ENCODE peak calls at places on chromosome 6, in five cellular contexts. O is WERI-Rb-1, E is PC-3, K is GM23248, Q is mesendoderm. Y is an unnamed sample. For H3K27me3, the result is how much of the 10 kb centered on the place peaks cover.

GRCh38 chr6:168713839-168714238 is 272.9 kb downstream of the SMOC2 start:
- DNase-seq in E (peak), Q (peak), O (peak), K (peak), Y (peak)

GRCh38 chr6:140155727-140156126 is 781.3 kb upstream of the CITED2 start:
- DNase-seq in E (no peak), K (no peak), Q (no peak), O (no peak), Y (no peak)

GRCh38 chr6:63465750-63466149 is 106.5 kb upstream of the LOC128125822 start:
- DNase-seq in K (no peak), E (peak), Q (no peak), O (no peak), Y (no peak)

GRCh38 chr6:15501806-15502450 is 160.9 kb downstream of the DTNBP1 start:
- DNase-seq in Q (no peak), E (peak), O (no peak), K (peak), Y (peak)

GRCh38 chr6:37454420-37455125 is 21.6 kb downstream of the CMTR1 start:
- DNase-seq in O (no peak), K (peak), Q (no peak), E (no peak), Y (no peak)

GRCh38 chr6:134630468-134631180 is 312.7 kb upstream of the SGK1 start:
- DNase-seq in O (no peak), Q (no peak), E (no peak), K (no peak), Y (no peak)

GRCh38 chr6:16146028-16146427 is 17.1 kb downstream of the MYLIP start:
- DNase-seq in Q (no peak), E (peak), K (peak), O (no peak), Y (no peak)

GRCh38 chr6:104682722-104683643 is 176.7 kb downstream of the HACE1 start:
- DNase-seq in Q (peak), E (peak), O (peak), K (peak), Y (peak)

GRCh38 chr6:39922821-39923220 is 11.4 kb downstream of the MOCS1 start:
- DNase-seq in O (no peak), E (no peak), Q (no peak), K (no peak), Y (no peak)

GRCh38 chr6:56961151-56961550 is 6.2 kb downstream of the BEND6 start:
- DNase-seq in E (peak), Q (peak), O (no peak), K (peak), Y (no peak)

GRCh38 chr6:42450314-42451145 is 1.2 kb downstream of the TRERF1 start:
- DNase-seq in O (peak), E (peak), K (peak), Q (peak), Y (no peak)

GRCh38 chr6:42451146-42451594 is 556 bp downstream of the TRERF1 start:
- DNase-seq in E (no peak), O (no peak), Q (no peak), K (peak), Y (no peak)

GRCh38 chr6:42448391-42448790 is 3.3 kb downstream of the TRERF1 start:
- DNase-seq in O (no peak), Q (no peak), K (no peak), E (no peak), Y (no peak)

GRCh38 chr6:42448906-42449659 is 2.6 kb downstream of the TRERF1 start:
- DNase-seq in O (no peak), K (no peak), E (peak), Q (no peak), Y (no peak)

GRCh38 chr6:42449917-42450313 is 1.8 kb downstream of the TRERF1 start:
- DNase-seq in K (peak), E (peak), Q (peak), O (no peak), Y (no peak)
- H3K27ac ChIP-seq in K (peak), E (peak), Q (no peak), O (no peak), Y (no peak)

DNA sequence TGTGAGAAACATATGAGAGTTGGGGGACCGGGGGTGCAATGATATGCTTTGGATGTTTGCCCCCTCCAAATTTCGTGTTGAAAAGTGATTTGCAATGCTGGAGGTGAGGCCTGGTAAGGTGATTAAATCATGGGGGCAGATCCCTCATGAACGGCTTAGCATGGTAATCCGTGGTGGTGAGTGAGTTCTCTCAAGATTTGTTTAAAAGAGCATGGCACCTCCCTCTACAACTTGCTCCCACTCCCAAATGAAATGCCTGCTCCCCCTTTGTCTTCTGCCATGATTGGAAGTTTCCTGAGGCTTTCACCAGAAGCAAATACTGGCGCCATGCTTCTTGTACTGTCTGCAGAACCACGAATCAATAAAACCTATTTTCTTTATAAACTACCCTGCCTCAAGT is 2.5 kb downstream of the DEK start:
- DNase-seq in E (no peak), Q (peak), O (peak), K (no peak), Y (no peak)
- H3K4me3 ChIP-seq in E (peak), Q (no peak), O (peak), K (peak), Y (no peak)

DNA sequence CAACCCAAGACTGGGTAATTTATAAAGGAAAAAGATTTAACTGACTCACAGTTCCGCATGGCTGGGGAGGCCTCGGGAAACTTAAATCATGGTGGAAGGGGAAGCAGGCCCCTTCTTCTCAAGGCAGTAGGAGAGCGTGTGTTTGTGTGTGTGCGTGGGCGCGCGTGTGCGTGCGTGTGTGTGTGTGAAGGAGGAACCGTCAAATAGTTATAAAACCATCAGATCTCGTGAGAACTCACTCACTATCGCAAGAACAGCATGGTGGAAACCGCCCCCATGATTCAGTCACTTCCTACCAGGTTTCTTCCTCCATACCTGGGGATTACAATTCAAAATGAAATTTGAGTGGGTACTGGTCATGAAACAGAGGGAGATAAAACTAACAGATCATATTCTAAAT is 220.1 kb upstream of the EYS start:
- DNase-seq in O (no peak), E (no peak), Q (no peak), K (no peak), Y (no peak)
- H3K27me3 ChIP-seq in O (under half), E (under half), Q (under half), K (under half), Y (under half)

GRCh38 chr6:148313483-148313882 is 29.2 kb upstream of the SASH1 start:
- DNase-seq in E (no peak), Q (no peak), K (no peak), O (peak), Y (peak)
- H3K27ac ChIP-seq in E (no peak), Q (no peak), K (no peak), O (peak), Y (peak)

DNA sequence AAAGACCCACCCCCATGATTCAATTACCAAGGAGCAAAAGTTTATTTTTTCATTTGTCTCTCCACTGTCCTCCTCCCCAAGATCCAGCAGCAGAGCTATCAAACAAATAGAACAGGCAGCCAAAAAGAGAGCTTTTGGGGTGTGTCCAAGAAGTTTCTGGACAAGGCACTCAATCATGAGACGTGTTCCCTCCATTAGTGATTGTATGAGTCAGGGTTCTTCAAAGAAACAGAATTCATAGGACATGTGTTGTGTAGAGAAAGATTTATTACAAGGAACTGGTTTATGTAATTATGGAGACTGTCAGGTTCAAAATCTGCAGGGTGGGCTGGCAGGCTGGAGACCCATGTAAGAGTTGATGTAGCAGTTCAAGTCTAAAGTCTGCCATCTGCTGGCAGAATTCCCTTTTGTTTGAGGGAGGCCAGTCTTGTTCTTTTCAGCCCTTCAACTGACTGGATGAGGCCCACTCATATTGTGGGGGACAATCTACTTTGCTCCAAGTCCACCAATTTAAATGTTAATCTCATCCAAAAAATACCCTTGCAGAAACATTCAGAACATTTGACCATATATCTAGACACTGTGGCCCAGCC is 248.1 kb upstream of the OPRM1 start:
- DNase-seq in E (peak), O (peak), Q (peak), K (no peak), Y (peak)
- H3K4me3 ChIP-seq in E (no peak), O (no peak), Q (no peak), K (no peak), Y (no peak)